ENCODE peak calls at places on chromosomes 3 and 15, in ten cellular contexts. O, X, D, K, S, C, Y, R, T and B are unnamed samples. For H3K4me1, the result is how much of the 10 kb centered on the place peaks cover.

GRCh38 chr15:70722266-70723123 is 40.9 kb downstream of the UACA start:
- DNase-seq in O (peak), X (peak), D (peak), K (peak), S (no peak), C (peak), Y (no peak), R (peak), T (no peak), B (no peak)

GRCh38 chr3:150015906-150016305 is 45.2 kb upstream of the PFN2 start:
- DNase-seq in O (no peak), X (no peak), D (no peak), K (no peak), S (no peak), C (no peak), Y (no peak), R (peak), T (no peak), B (no peak)

GRCh38 chr15:100346866-100347512 is 5.2 kb upstream of the ADAMTS17 start:
- DNase-seq in O (no peak), X (no peak), D (no peak), K (no peak), S (no peak), C (no peak), Y (no peak), R (no peak), T (no peak), B (no peak)

GRCh38 chr15:70703483-70703882 is 59.9 kb downstream of the UACA start:
- DNase-seq in O (peak), X (no peak), D (no peak), K (no peak), S (no peak), C (no peak), Y (no peak), R (peak), T (peak), B (no peak)

GRCh38 chr3:58654466-58654865 is 12.1 kb downstream of the FAM3D start:
- DNase-seq in O (no peak), X (no peak), D (no peak), K (no peak), S (no peak), C (no peak), Y (no peak), R (no peak), T (no peak), B (no peak)

GRCh38 chr3:178267158-178267838 is 268.9 kb upstream of the KCNMB2 start:
- DNase-seq in O (no peak), X (no peak), D (no peak), K (no peak), S (no peak), C (no peak), Y (no peak), R (no peak), T (no peak), B (no peak)

GRCh38 chr15:52217186-52217585 is 26.0 kb upstream of the GNB5 start:
- DNase-seq in O (peak), X (no peak), D (peak), K (no peak), S (no peak), C (peak), Y (no peak), R (no peak), T (peak), B (peak)

GRCh38 chr3:133821767-133822638 is 16.4 kb downstream of the SRPRB start:
- DNase-seq in O (no peak), X (no peak), D (peak), K (no peak), S (peak), C (no peak), Y (peak), R (peak), T (peak), B (peak)

GRCh38 chr3:196322-197153 is at the start of gene CHL1:
- DNase-seq in O (no peak), X (no peak), D (peak), K (peak), S (no peak), C (no peak), Y (peak), R (no peak), T (peak), B (no peak)

GRCh38 chr3:148366743-148367410 is 330.8 kb upstream of the AGTR1 start:
- DNase-seq in O (peak), X (no peak), D (no peak), K (peak), S (no peak), C (no peak), Y (no peak), R (peak), T (no peak), B (no peak)

GRCh38 chr3:50620420-50620819 is 3.5 kb downstream of the MAPKAPK3 start:
- DNase-seq in O (no peak), X (no peak), D (no peak), K (no peak), S (no peak), C (no peak), Y (no peak), R (no peak), T (no peak), B (no peak)

GRCh38 chr3:79497447-79498111 is 270.2 kb downstream of the ROBO1 start:
- DNase-seq in O (peak), X (no peak), D (peak), K (peak), S (no peak), C (peak), Y (no peak), R (peak), T (no peak), B (no peak)

GRCh38 chr15:86608461-86608860 is 528.8 kb downstream of the AGBL1 start:
- DNase-seq in O (no peak), X (no peak), D (no peak), K (no peak), S (peak), C (no peak), Y (no peak), R (no peak), T (no peak), B (peak)

GRCh38 chr3:196292281-196292923 is 4.9 kb upstream of the PCYT1A start:
- DNase-seq in O (no peak), X (no peak), D (no peak), K (no peak), S (no peak), C (peak), Y (no peak), R (no peak), T (peak), B (no peak)

GRCh38 chr15:29207758-29208108 is 61.9 kb downstream of the NSMCE3 start:
- DNase-seq in O (no peak), X (no peak), D (no peak), K (no peak), S (no peak), C (no peak), Y (no peak), R (no peak), T (no peak), B (no peak)

GRCh38 chr3:179526989-179527391 is 35.7 kb upstream of the ACTL6A start:
- DNase-seq in O (peak), X (no peak), D (peak), K (peak), S (peak), C (no peak), Y (peak), R (peak), T (peak), B (peak)

GRCh38 chr3:53703630-53704362 is 142.4 kb downstream of the CHDH start:
- DNase-seq in O (no peak), X (no peak), D (no peak), K (no peak), S (no peak), C (no peak), Y (no peak), R (no peak), T (no peak), B (no peak)

GRCh38 chr15:93349146-93349545 is 260.1 kb upstream of the RGMA start:
- DNase-seq in O (no peak), X (no peak), D (no peak), K (no peak), S (no peak), C (no peak), Y (no peak), R (no peak), T (no peak), B (no peak)

GRCh38 chr15:99472416-99473145 is 93.2 kb upstream of the MEF2A start:
- DNase-seq in O (no peak), X (no peak), D (peak), K (no peak), S (no peak), C (no peak), Y (no peak), R (no peak), T (no peak), B (no peak)

GRCh38 chr3:157700405-157700804 is 197.2 kb upstream of the VEPH1 start:
- DNase-seq in O (peak), X (no peak), D (peak), K (no peak), S (no peak), C (no peak), Y (no peak), R (no peak), T (no peak), B (no peak)

GRCh38 chr3:187748050-187748481 is 2.8 kb upstream of the BCL6 start:
- DNase-seq in O (peak), X (peak), D (peak), K (peak), S (peak), C (peak), Y (peak), R (peak), T (peak), B (peak)

GRCh38 chr3:106819445-106819844 is 557.8 kb upstream of the CCDC54 start:
- DNase-seq in O (no peak), X (no peak), D (no peak), K (no peak), S (no peak), C (no peak), Y (no peak), R (no peak), T (no peak), B (no peak)

GRCh38 chr3:38157562-38157961 is 7.8 kb upstream of the OXSR1 start:
- DNase-seq in O (no peak), X (no peak), D (peak), K (no peak), S (no peak), C (no peak), Y (no peak), R (peak), T (no peak), B (no peak)

GRCh38 chr3:142216321-142216720 is 9.1 kb downstream of the GK5 start:
- DNase-seq in O (no peak), X (no peak), D (no peak), K (no peak), S (no peak), C (no peak), Y (no peak), R (no peak), T (peak), B (no peak)

GRCh38 chr3:142213298-142213697 is 12.1 kb downstream of the GK5 start:
- DNase-seq in O (no peak), X (no peak), D (no peak), K (no peak), S (no peak), C (no peak), Y (no peak), R (peak), T (no peak), B (no peak)

GRCh38 chr3:142211034-142211433 is 14.4 kb downstream of the GK5 start:
- DNase-seq in O (peak), X (no peak), D (peak), K (peak), S (no peak), C (peak), Y (no peak), R (no peak), T (peak), B (peak)

GRCh38 chr3:142218703-142219102 is 6.7 kb downstream of the GK5 start:
- DNase-seq in O (no peak), X (no peak), D (no peak), K (no peak), S (no peak), C (no peak), Y (no peak), R (peak), T (no peak), B (no peak)

GRCh38 chr3:142215111-142215510 is 10.3 kb downstream of the GK5 start:
- DNase-seq in O (peak), X (no peak), D (no peak), K (no peak), S (no peak), C (no peak), Y (no peak), R (no peak), T (no peak), B (no peak)
- H3K4me1 ChIP-seq in O (under half), X (under half), D (under half), K (under half), S (under half), C (under half), Y (under half), R (under half), T (under half), B (under half)

GRCh38 chr3:170454468-170454867 is 35.8 kb downstream of the CLDN11 start:
- DNase-seq in O (peak), X (no peak), D (no peak), K (no peak), S (no peak), C (no peak), Y (no peak), R (no peak), T (no peak), B (no peak)
- H3K4me1 ChIP-seq in O (under half), X (under half), D (under half), K (under half), S (under half), C (under half), Y (under half), R (under half), T (under half), B (under half)

DNA sequence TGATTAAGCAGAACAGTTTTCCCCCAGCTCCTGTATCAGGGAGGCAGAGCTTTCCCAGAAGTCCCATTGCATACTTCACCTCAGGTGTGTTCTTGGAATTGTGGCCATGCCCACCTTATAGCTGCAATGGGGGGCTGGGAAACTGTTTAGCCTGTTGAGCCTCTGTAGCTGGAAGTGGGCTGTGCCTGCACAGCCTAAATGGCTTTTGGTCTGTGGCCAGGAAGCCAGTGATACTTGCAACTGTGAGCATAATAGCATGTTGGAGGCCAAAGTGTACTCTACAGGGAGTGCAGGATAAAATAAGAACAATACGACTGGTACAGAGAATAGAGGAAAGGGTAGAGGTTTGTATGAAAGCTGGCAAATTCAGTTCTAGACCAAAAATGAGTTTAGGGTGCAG is 248.5 kb downstream of the PTPRG start:
- DNase-seq in O (peak), X (no peak), D (peak), K (no peak), S (peak), C (no peak), Y (peak), R (no peak), T (no peak), B (no peak)
- H3K4me1 ChIP-seq in O (under half), X (under half), D (half or more), K (under half), S (half or more), C (under half), Y (under half), R (under half), T (under half), B (under half)

GRCh38 chr15:89118481-89118989 is 30.3 kb downstream of the ABHD2 start:
- DNase-seq in O (no peak), X (no peak), D (no peak), K (no peak), S (no peak), C (no peak), Y (no peak), R (no peak), T (no peak), B (no peak)
- H3K4me1 ChIP-seq in O (under half), X (under half), D (half or more), K (under half), S (half or more), C (under half), Y (under half), R (under half), T (under half), B (under half)

GRCh38 chr3:172151610-172152293 is 112.4 kb downstream of the FNDC3B start:
- DNase-seq in O (no peak), X (no peak), D (no peak), K (no peak), S (no peak), C (no peak), Y (no peak), R (no peak), T (no peak), B (no peak)

GRCh38 chr3:172150896-172151295 is 111.5 kb downstream of the FNDC3B start:
- DNase-seq in O (no peak), X (no peak), D (no peak), K (no peak), S (no peak), C (no peak), Y (no peak), R (no peak), T (no peak), B (no peak)

GRCh38 chr3:172153335-172153861 is 114.0 kb downstream of the FNDC3B start:
- DNase-seq in O (no peak), X (no peak), D (peak), K (no peak), S (peak), C (no peak), Y (peak), R (peak), T (peak), B (peak)

GRCh38 chr3:172152294-172152649 is 112.9 kb downstream of the FNDC3B start:
- DNase-seq in O (no peak), X (no peak), D (no peak), K (no peak), S (no peak), C (no peak), Y (no peak), R (no peak), T (no peak), B (no peak)

GRCh38 chr3:172152869-172153268 is 113.5 kb downstream of the FNDC3B start:
- DNase-seq in O (no peak), X (no peak), D (no peak), K (no peak), S (no peak), C (no peak), Y (no peak), R (peak), T (no peak), B (no peak)
- H3K4me1 ChIP-seq in O (under half), X (under half), D (half or more), K (under half), S (half or more), C (under half), Y (under half), R (half or more), T (under half), B (under half)

GRCh38 chr3:159881828-159882309 is 106.8 kb upstream of the IL12A start:
- DNase-seq in O (no peak), X (no peak), D (peak), K (no peak), S (no peak), C (no peak), Y (no peak), R (no peak), T (peak), B (peak)
- H3K4me1 ChIP-seq in O (under half), X (under half), D (under half), K (half or more), S (half or more), C (under half), Y (under half), R (under half), T (under half), B (half or more)

GRCh38 chr3:124765197-124765596 is 34.9 kb downstream of the UMPS start:
- DNase-seq in O (no peak), X (no peak), D (no peak), K (no peak), S (no peak), C (no peak), Y (no peak), R (no peak), T (peak), B (no peak)
- H3K4me1 ChIP-seq in O (under half), X (under half), D (under half), K (half or more), S (under half), C (under half), Y (under half), R (under half), T (under half), B (under half)

DNA sequence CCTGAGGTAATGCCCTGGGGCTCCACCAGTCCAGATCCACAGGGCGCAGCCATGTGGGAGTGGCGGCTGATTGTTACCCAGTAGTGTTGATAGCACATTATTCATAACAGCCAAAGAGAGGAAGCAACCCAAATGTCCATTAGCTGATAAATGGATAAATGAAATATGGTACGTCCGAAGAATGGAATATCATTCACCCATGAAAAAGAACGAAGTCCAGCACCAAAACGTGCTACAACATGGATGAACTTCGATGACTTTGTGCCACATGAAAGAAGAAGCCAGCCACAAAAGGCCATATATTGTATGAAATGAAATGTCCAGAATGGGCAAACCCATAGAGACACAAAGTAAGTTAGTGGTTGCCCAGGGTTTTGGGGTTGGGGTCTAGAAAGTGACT is 6.4 kb downstream of the SMAD6 start:
- DNase-seq in O (no peak), X (no peak), D (no peak), K (no peak), S (no peak), C (no peak), Y (no peak), R (no peak), T (no peak), B (no peak)
- H3K4me1 ChIP-seq in O (half or more), X (under half), D (under half), K (under half), S (half or more), C (half or more), Y (under half), R (under half), T (under half), B (under half)